ENCODE peak calls at places on chromosomes 16 and 17, in six cellular contexts. V, Y, H, A, M and D are unnamed samples.

GRCh38 chr16:48409839-48410610 is 24.8 kb upstream of the SIAH1 start:
- DNase-seq in H (peak; percentile 97), Y (no peak), M (peak; percentile 72), A (peak; percentile 81), V (peak; percentile 42), D (peak; percentile 67)

GRCh38 chr16:86575754-86576557 is 2.4 kb upstream of the FOXL1 start:
- DNase-seq in V (peak; percentile 53), Y (no peak), A (peak; percentile 65), H (peak; percentile 99), M (peak; percentile 67), D (peak; percentile 79)

GRCh38 chr16:27324851-27325301 is 11.1 kb downstream of the IL4R start:
- DNase-seq in V (peak; percentile 1), H (no peak), Y (no peak), A (no peak), M (no peak), D (no peak)

GRCh38 chr17:29855686-29856085 is 74.3 kb downstream of the SSH2 start:
- DNase-seq in M (no peak), V (no peak), H (peak; percentile 46), Y (no peak), A (no peak), D (no peak)

GRCh38 chr16:69419956-69420355 is 4.5 kb upstream of the CYB5B start:
- DNase-seq in A (no peak), H (no peak), M (no peak), Y (no peak), V (no peak), D (no peak)

GRCh38 chr17:32498362-32498761 is 11.6 kb downstream of the CDK5R1 start:
- DNase-seq in H (no peak), V (no peak), Y (no peak), M (no peak), A (no peak), D (no peak)

GRCh38 chr16:68711421-68712139 is 25.5 kb upstream of the CDH1 start:
- DNase-seq in V (no peak), A (no peak), Y (no peak), H (no peak), M (no peak), D (no peak)

GRCh38 chr17:30933966-30934365 is 12.2 kb downstream of the ADAP2 start:
- DNase-seq in M (no peak), Y (no peak), A (no peak), H (no peak), V (no peak), D (no peak)

GRCh38 chr17:1746975-1747543 is 4.4 kb downstream of the SERPINF2 start:
- DNase-seq in V (no peak), Y (no peak), A (no peak), M (no peak), H (no peak), D (no peak)

GRCh38 chr16:4521971-4522623 is 16.5 kb downstream of the CDIP1 start:
- DNase-seq in A (no peak), Y (no peak), H (peak; percentile 28), M (no peak), V (no peak), D (no peak)

GRCh38 chr17:1485748-1486376 is 6.6 kb downstream of the MYO1C start:
- DNase-seq in H (peak; percentile 49), V (peak; percentile 66), A (peak; percentile 70), Y (peak; percentile 55), M (peak; percentile 76), D (no peak)

GRCh38 chr16:11250091-11250785 is 5.8 kb downstream of the SOCS1 start:
- DNase-seq in V (no peak), H (peak; percentile 76), M (no peak), A (no peak), Y (no peak), D (no peak)

GRCh38 chr16:75559564-75560372 is 3.7 kb upstream of the TMEM231 start:
- DNase-seq in Y (no peak), H (peak; percentile 73), V (no peak), A (no peak), M (no peak), D (peak; percentile 44)

GRCh38 chr16:58500329-58501241 is 642 bp downstream of the NDRG4 start:
- DNase-seq in A (peak; percentile 36), H (no peak), Y (no peak), M (no peak), V (no peak), D (no peak)

GRCh38 chr16:30761427-30761927 is 385 bp downstream of the CFAP119 start:
- DNase-seq in M (no peak), Y (peak; percentile 29), A (no peak), H (peak; percentile 18), V (no peak), D (no peak)

DNA sequence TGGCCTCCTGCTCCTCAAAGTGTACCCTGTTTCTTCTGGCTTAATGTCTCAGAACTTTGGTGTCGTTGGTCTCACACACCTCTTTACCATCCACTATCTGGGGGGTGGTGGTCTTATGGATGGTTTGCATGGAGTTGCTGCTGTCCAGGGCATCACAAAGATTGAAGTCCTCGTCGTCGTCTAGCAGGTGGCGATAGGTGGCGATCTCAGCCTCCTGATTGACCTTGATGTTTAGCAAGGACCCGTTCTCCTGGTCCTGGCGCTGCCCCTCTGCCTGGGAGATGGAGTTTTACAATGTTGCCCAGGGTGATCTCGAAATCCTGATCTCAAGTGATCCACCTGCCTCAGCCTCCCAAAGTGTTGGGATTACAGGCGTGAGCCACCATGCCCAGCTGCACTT is 31.1 kb upstream of the HELZ start:
- DNase-seq in A (no peak), Y (no peak), H (no peak), V (no peak), M (no peak), D (no peak)
- TF ChIP-seq CTCF in A (no peak), Y (no peak), H (no peak), V (no peak), M (no peak), D (no peak)

DNA sequence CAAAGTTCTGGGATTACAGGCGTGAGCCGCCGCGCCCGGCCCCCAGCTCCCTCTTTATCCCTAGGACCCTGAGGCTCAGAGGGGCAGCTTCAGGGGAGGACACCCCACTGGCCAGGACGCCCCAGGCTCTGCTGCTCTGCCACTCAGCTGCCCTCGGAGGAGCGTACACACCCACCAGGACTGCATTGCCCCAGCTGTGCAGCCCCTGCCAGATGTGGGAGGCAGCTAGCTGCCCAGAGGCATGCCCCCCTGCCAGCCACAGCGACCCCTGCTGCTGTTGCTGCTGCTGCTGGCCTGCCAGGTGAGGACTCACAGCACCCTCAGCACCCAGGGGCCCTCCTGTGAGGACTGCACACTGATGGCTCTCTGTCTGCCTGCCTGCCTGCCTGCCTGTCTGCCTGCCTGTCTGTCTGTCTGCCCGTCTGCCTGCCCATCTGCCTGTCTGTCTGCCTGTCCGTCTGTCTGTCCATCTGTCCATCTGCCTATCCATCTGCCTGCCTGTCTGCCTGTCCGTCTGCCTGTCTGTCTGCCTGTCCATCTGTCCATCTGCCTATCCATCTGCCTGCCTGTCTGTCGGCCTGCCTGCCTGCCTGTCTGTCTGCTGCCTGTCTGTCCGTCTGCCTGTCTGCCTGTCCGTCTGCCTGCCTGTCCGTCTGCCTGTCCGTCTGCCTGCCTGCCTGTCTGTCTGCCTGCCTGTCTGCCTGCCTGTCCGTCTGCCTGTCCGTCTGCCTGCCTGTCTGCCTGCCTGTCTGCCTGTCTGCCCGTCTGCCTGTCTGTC is 5.0 kb downstream of the GCGR start:
- DNase-seq in A (no peak), H (no peak), M (no peak), Y (no peak), V (no peak), D (no peak)
- TF ChIP-seq CTCF in A (no peak), H (no peak), M (no peak), Y (no peak), V (no peak), D (no peak)

GRCh38 chr17:67600408-67600807 is 117.3 kb upstream of the NOL11 start:
- DNase-seq in M (no peak), H (no peak), V (no peak), Y (no peak), A (no peak), D (no peak)

GRCh38 chr17:67601897-67602296 is 115.8 kb upstream of the NOL11 start:
- DNase-seq in H (no peak), M (no peak), Y (no peak), V (no peak), A (no peak), D (no peak)

GRCh38 chr17:67602439-67602838 is 115.3 kb upstream of the NOL11 start:
- DNase-seq in A (no peak), H (no peak), M (no peak), V (no peak), Y (no peak), D (no peak)

GRCh38 chr17:67605259-67605912 is 112.3 kb upstream of the NOL11 start:
- DNase-seq in A (peak; percentile 73), H (peak; percentile 44), Y (no peak), V (no peak), M (no peak), D (no peak)

GRCh38 chr17:67602974-67603373 is 114.8 kb upstream of the NOL11 start:
- DNase-seq in Y (peak; percentile 24), H (peak; percentile 54), M (peak; percentile 58), V (no peak), A (no peak), D (no peak)
- TF ChIP-seq CTCF in Y (peak; percentile 65), H (peak; percentile 35), M (peak; percentile 38), V (no peak), A (peak; percentile 29), D (peak; percentile 44)

GRCh38 chr16:88811850-88812736 is at the start of gene APRT:
- DNase-seq in M (peak; percentile 78), V (peak; percentile 66), A (peak; percentile 97), Y (peak; percentile 99), H (peak; percentile 95), D (peak; percentile 86)
- TF ChIP-seq CTCF in M (peak; percentile 33), V (no peak), A (peak; percentile 12), Y (no peak), H (peak; percentile 22), D (no peak)

GRCh38 chr17:48262982-48263586 is 155.5 kb downstream of the SNX11 start:
- DNase-seq in A (no peak), H (peak; percentile 49), Y (no peak), M (peak; percentile 42), V (no peak), D (no peak)
- TF ChIP-seq CTCF in A (peak; percentile 14), H (no peak), Y (peak; percentile 38), M (peak; percentile 74), V (no peak), D (peak; percentile 24)